ENCODE peak calls at places on chromosome 15, in nine cellular contexts. Q, W, P, S, Y, N, R, O and B are unnamed samples.

GRCh38 chr15:79644091-79644490 is 212.0 kb downstream of the MINAR1 start:
- DNase-seq in Q (no peak), W (no peak), P (no peak), S (no peak), Y (no peak), N (no peak), R (no peak), O (no peak), B (no peak)

GRCh38 chr15:96112018-96112417 is 218.5 kb upstream of the NR2F2 start:
- DNase-seq in Q (no peak), W (no peak), P (no peak), S (no peak), Y (no peak), N (no peak), R (no peak), O (no peak), B (no peak)

GRCh38 chr15:78421241-78421994 is 16.6 kb upstream of the IREB2 start:
- DNase-seq in Q (no peak), W (no peak), P (no peak), S (no peak), Y (no peak), N (no peak), R (no peak), O (no peak), B (no peak)

GRCh38 chr15:63469190-63469589 is 35.2 kb upstream of the USP3 start:
- DNase-seq in Q (no peak), W (no peak), P (no peak), S (no peak), Y (no peak), N (no peak), R (no peak), O (no peak), B (no peak)

GRCh38 chr15:96312641-96313335 is 17.7 kb upstream of the NR2F2 start:
- DNase-seq in Q (no peak), W (no peak), P (no peak), S (no peak), Y (no peak), N (no peak), R (no peak), O (no peak), B (no peak)

GRCh38 chr15:41291065-41291631 is 41.2 kb downstream of the OIP5 start:
- DNase-seq in Q (no peak), W (no peak), P (no peak), S (no peak), Y (no peak), N (no peak), R (peak; percentile 84), O (no peak), B (peak; percentile 12)

GRCh38 chr15:47184003-47184404 is 533.3 kb upstream of the SEMA6D start:
- DNase-seq in Q (peak; percentile 87), W (peak; percentile 75), P (no peak), S (no peak), Y (no peak), N (no peak), R (no peak), O (no peak), B (peak; percentile 11)

GRCh38 chr15:91456251-91456718 is 356.2 kb downstream of the SV2B start:
- DNase-seq in Q (no peak), W (no peak), P (no peak), S (no peak), Y (no peak), N (no peak), R (no peak), O (no peak), B (no peak)

GRCh38 chr15:31150732-31151212 is 49.2 kb upstream of the TRPM1 start:
- DNase-seq in Q (no peak), W (no peak), P (no peak), S (no peak), Y (no peak), N (peak; percentile 62), R (no peak), O (no peak), B (no peak)

GRCh38 chr15:66089049-66089448 is 164.5 kb downstream of the MEGF11 start:
- DNase-seq in Q (no peak), W (peak; percentile 45), P (no peak), S (no peak), Y (no peak), N (peak; percentile 29), R (no peak), O (peak; percentile 50), B (no peak)

GRCh38 chr15:66096711-66097058 is 156.9 kb downstream of the MEGF11 start:
- DNase-seq in Q (no peak), W (no peak), P (no peak), S (no peak), Y (no peak), N (peak; percentile 37), R (no peak), O (no peak), B (no peak)

GRCh38 chr15:66095871-66096710 is 157.5 kb downstream of the MEGF11 start:
- DNase-seq in Q (no peak), W (no peak), P (no peak), S (no peak), Y (peak; percentile 58), N (peak; percentile 41), R (no peak), O (peak; percentile 55), B (no peak)

GRCh38 chr15:66094331-66094730 is 159.2 kb downstream of the MEGF11 start:
- DNase-seq in Q (no peak), W (no peak), P (no peak), S (no peak), Y (no peak), N (peak; percentile 49), R (no peak), O (peak; percentile 28), B (no peak)

DNA sequence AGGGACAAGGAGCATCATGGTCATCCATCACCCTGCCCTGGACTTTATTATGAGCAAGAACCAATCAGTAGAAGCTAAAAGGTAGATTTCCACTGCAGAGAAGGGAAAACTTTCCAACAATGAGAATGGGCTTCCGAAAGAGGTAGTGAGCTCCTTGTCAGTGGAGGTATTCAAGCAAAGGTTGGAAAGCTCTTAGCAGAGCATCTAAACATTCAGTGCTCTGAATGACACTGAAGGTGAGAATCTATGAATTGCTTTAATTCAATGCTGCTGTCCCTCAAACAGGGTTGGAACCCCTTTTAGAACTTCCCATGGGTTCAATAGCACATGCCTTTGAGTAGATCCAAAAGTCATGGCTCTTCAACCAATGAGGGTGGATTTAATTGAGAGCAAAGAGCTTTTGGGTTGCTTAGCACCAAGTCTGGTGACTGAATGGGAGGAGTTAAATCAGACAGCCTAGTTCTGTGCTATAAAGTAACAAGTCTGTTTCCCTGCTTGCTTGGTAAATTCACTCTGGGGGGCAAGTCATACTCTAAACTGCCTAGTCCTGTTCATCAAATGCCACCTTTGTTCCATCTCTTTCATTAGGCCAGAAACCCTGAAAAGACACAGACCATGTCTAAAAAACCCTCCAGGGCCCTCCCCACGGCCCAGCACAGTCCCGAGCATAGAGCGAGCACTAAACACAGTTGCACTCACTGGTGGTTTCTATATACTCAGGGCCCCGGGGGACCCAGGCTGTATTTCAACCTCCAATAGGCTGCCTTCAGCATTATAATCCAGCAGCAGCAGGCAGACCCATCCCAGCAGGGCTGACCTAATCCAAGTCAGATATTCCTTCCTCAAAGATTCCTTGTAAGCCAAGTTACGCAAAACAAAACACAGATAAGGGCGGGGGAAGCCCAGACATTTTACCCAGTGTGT is 161.2 kb downstream of the MEGF11 start:
- DNase-seq in Q (no peak), W (no peak), P (no peak), S (no peak), Y (no peak), N (peak; percentile 15), R (no peak), O (peak; percentile 7), B (no peak)
- TF ChIP-seq CTCF in Q (no peak), W (no peak), P (no peak), S (no peak), Y (no peak), N (no peak), R (no peak), O (no peak), B (no peak)

DNA sequence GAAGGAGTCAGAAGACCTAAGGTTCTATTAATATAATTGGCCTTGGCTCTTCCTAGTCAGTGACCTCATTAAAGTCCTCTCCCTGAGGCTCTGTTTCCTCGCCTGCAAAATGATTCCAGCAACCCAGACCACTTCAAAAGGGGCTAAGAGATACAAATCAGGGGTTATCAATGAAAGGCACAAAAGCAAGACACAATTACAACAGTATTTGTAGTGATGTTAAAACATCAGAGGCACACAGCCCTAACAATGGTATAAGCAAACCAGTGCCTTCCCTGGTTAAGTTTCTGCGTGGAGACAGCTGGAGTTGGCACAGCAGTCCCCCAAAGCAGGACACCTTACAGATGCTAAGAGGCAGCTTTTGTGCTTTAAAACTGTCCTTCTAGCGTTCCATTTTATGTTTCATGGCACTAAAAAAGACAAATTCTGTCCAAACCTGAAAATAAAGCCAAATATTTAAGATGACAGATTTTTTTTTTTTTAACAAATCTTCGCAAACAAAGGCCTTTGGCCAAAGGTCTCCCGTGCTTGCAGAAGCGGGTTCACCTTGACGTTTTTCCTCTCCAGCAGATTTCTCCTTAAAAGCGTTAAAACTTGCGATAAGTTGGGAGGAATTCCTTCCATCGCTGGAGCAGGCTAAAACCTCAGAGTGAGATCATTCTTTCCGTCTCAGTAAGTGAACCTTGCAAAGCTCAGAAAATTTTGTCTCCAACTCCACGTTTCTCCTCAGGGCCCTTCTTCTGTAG is 1.0 kb downstream of the ZNF280D start:
- DNase-seq in Q (no peak), W (peak; percentile 51), P (no peak), S (peak; percentile 17), Y (peak; percentile 11), N (no peak), R (no peak), O (no peak), B (peak; percentile 12)
- TF ChIP-seq EP300 in Q (no peak), W (peak; percentile 3), P (no peak), S (no peak), Y (no peak), N (no peak), R (no peak), O (no peak), B (no peak)

DNA sequence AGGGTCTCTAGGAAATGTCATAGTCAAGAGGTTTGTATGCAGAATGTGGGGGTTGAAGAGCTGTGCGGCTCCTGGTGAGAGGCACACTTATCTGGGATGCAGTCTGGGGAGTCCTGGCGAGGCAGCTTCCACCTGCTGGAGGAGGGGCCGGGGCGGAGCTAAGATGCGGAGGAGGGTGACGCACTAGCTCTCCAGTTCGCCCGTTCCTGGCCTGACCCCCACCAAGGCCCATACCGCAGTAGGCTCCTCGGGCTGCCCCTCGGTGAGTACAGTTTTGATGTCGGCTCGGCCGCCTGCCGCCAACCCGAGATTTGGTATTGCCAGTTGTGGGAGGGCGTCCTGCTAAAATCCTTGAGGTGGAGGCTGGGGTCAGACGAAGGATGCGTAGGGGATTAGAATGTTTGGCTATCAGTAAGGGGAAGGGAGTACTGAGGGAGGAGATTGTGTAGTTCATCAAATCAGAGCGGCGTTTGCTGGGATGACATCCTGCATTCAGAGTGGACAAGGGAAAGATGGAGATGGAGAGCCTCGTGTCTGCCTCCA is at the start of gene SCG5:
- DNase-seq in Q (peak; percentile 69), W (peak; percentile 67), P (no peak), S (peak; percentile 75), Y (no peak), N (no peak), R (no peak), O (no peak), B (peak; percentile 38)
- TF ChIP-seq POLR2AphosphoS5 in Q (no peak), W (peak; percentile 40), P (no peak), S (peak; percentile 41), Y (peak; percentile 15), N (no peak), R (no peak), O (no peak), B (no peak)

DNA sequence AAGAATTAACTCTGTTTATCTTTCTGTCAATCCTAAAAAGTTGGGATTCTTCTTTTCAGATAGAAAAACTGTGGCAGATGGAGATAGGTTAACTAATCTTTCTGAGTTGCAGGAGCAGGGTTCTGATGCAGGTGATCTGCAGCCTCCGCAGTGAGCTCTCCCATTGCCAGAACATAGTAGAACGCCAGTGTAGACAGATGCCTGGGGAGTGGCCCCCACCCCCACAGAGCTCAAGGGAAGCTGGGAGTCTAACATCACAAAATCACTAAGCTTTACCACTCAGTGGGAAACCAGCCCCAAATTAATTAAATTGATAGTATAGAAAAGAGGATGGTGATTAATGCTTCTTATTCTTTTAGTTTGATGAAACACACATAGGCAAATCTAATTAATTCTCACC is 295.0 kb upstream of the ATP10A start:
- DNase-seq in Q (no peak), W (no peak), P (no peak), S (no peak), Y (no peak), N (no peak), R (no peak), O (no peak), B (no peak)
- TF ChIP-seq CTCF in Q (no peak), W (no peak), P (no peak), S (no peak), Y (no peak), N (no peak), R (no peak), O (no peak), B (no peak)